ENCODE peak calls at places on chromosomes 3 and 15, in five cellular contexts. R is IMR-90, S is bronchial epithelial cell, W is heart right ventricle, K is cardiac fibroblast. H is an unnamed sample.

GRCh38 chr3:89851974-89852621 is 744.7 kb downstream of the EPHA3 start:
- DNase-seq in R (peak), S (peak), K (peak), W (peak), H (peak)

GRCh38 chr3:132550579-132551305 is 46.3 kb upstream of the ACKR4 start:
- DNase-seq in K (peak), R (peak), W (peak), S (no peak), H (no peak)

GRCh38 chr15:98330692-98331435 is 317.5 kb upstream of the IGF1R start:
- DNase-seq in K (no peak), W (no peak), R (no peak), S (no peak), H (no peak)

GRCh38 chr15:51186846-51187340 is 92.2 kb upstream of the TNFAIP8L3 start:
- DNase-seq in K (no peak), R (no peak), W (no peak), S (no peak), H (no peak)

GRCh38 chr3:28916713-28917499 is 364.0 kb upstream of the RBMS3 start:
- DNase-seq in R (peak), W (peak), S (peak), K (peak), H (no peak)

GRCh38 chr3:59566481-59566975 is 516.7 kb upstream of the CFAP20DC start:
- DNase-seq in W (no peak), K (no peak), R (no peak), S (peak), H (no peak)

GRCh38 chr3:71172951-71173350 is 410.6 kb downstream of the FOXP1 start:
- DNase-seq in S (no peak), K (peak), W (no peak), R (peak), H (no peak)

GRCh38 chr15:65028338-65028737 is 1.1 kb downstream of the MTFMT start:
- DNase-seq in S (no peak), W (no peak), K (no peak), R (no peak), H (no peak)

GRCh38 chr3:157499342-157499963 is 3.8 kb downstream of the VEPH1 start:
- DNase-seq in R (no peak), K (no peak), S (peak), W (no peak), H (peak)

GRCh38 chr15:36756707-36757106 is 177.3 kb downstream of the CDIN1 start:
- DNase-seq in W (no peak), S (no peak), K (no peak), R (no peak), H (no peak)

GRCh38 chr3:14019459-14019858 is 105.2 kb downstream of the CHCHD4 start:
- DNase-seq in R (peak), W (no peak), K (no peak), S (no peak), H (no peak)

GRCh38 chr3:123357275-123357674 is 91.6 kb downstream of the ADCY5 start:
- DNase-seq in K (no peak), W (no peak), R (no peak), S (no peak), H (no peak)

GRCh38 chr15:85168642-85169173 is 187.1 kb downstream of the PDE8A start:
- DNase-seq in K (peak), W (no peak), R (peak), S (peak), H (no peak)

GRCh38 chr3:46372492-46373359 is 2.0 kb downstream of the CCR5 start:
- DNase-seq in W (no peak), S (peak), R (peak), K (peak), H (no peak)

GRCh38 chr3:187571701-187572100 is 98.5 kb downstream of the SST start:
- DNase-seq in W (no peak), K (no peak), S (no peak), R (no peak), H (no peak)

GRCh38 chr3:191136347-191136746 is 62.7 kb upstream of the OSTN start:
- DNase-seq in S (peak), W (no peak), K (peak), R (peak), H (no peak)

GRCh38 chr15:74826372-74826819 is at the start of gene CPLX3:
- DNase-seq in S (no peak), W (no peak), R (no peak), K (no peak), H (peak)

GRCh38 chr3:129181834-129182233 is 1.9 kb downstream of the CNBP start:
- DNase-seq in S (no peak), R (no peak), W (no peak), K (no peak), H (no peak)

GRCh38 chr3:127124135-127124534 is 68.8 kb upstream of the PRR23E start:
- DNase-seq in S (no peak), R (peak), W (no peak), K (peak), H (no peak)

GRCh38 chr3:66038726-66039589 is at the start of gene MAGI1:
- DNase-seq in R (peak), W (peak), K (peak), S (peak), H (peak)

GRCh38 chr15:77030042-77030927 is 35.4 kb downstream of the PSTPIP1 start:
- DNase-seq in R (no peak), S (no peak), W (no peak), K (no peak), H (peak)

GRCh38 chr15:77030928-77031375 is 36.0 kb downstream of the PSTPIP1 start:
- DNase-seq in S (no peak), W (no peak), K (no peak), R (no peak), H (no peak)

GRCh38 chr15:77032052-77032646 is 37.2 kb downstream of the PSTPIP1 start:
- DNase-seq in S (no peak), R (no peak), W (no peak), K (no peak), H (peak)

GRCh38 chr15:77032647-77033416 is 37.9 kb downstream of the PSTPIP1 start:
- DNase-seq in R (no peak), S (no peak), W (no peak), K (no peak), H (peak)

GRCh38 chr15:77031376-77032050 is 36.6 kb downstream of the PSTPIP1 start:
- DNase-seq in R (peak), K (no peak), S (no peak), W (no peak), H (peak)
- TF ChIP-seq CTCF in R (peak), K (no peak), S (no peak), W (no peak), H (no peak)

GRCh38 chr3:153704115-153704514 is 417.1 kb upstream of the ARHGEF26 start:
- DNase-seq in K (no peak), R (no peak), S (peak), W (no peak), H (no peak)
- TF ChIP-seq CTCF in K (no peak), R (no peak), S (peak), W (no peak), H (no peak)

GRCh38 chr3:106699093-106699492 is 678.1 kb upstream of the CCDC54 start:
- DNase-seq in K (no peak), R (no peak), S (peak), W (no peak), H (no peak)
- TF ChIP-seq CTCF in K (no peak), R (no peak), S (no peak), W (no peak), H (no peak)

DNA sequence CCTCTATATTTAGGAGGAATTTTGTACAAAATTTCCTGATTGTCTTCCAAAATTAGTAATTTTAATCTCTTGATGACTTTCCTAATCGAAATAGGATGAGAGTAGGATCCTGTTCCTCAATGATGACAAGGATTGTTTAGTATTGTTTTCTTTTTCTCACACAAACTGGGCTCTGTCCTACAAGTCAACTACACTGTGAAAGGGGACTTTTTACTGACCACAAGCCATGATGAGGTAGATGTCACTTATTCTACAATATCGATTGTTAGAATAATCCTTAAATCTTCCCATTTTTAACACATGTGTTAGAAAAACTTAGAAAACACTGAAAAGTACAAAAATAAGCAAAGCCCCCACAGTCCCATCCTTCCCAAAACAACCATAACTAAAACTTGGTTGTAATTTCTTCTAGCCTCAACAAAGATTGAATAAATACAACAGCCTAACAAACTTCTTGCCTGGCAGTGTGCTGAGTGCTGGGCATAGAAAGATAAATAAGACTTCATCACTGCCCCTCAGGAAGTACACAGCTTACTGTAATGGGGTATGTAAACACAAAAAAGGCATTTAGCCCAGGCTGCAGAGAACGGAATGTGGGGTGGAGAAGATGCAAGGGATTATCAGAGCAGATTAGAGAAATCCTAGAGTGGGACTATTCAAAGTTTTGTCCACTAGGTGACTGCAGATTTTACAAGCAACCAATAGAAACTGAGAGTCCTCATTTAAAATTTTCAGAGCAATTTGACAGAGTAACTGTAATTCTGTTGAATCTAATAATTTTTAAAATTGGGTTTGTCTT is 35.6 kb upstream of the TSC22D2 start:
- DNase-seq in S (no peak), K (peak), W (no peak), R (peak), H (no peak)
- TF ChIP-seq CTCF in S (peak), K (peak), W (no peak), R (peak), H (no peak)

DNA sequence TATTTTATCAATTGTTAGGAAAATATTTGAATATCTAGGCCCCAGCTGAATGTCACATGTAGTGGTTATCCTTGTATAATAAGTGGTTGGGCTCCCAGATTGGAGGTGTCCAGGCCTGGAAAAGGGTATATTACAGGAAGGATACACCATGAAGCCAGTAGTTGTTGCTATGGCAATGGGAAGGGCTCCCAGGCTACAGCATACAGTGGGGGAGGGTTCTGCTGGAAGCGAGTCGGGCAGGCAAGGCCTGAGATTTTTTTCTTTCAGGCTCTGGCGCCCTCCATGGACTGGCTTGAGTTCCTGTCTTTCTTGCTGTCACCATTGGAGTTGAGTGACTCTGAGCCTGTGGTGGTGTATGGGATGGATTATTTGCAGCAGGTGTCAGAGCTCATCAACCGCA is 8.9 kb downstream of the ECE2 start:
- DNase-seq in S (peak), K (peak), W (peak), R (peak), H (no peak)
- TF ChIP-seq CTCF in S (peak), K (peak), W (peak), R (peak), H (no peak)

GRCh38 chr3:119558528-119559339 is 680 bp downstream of the CD80 start:
- DNase-seq in W (no peak), S (no peak), R (no peak), K (no peak), H (no peak)

GRCh38 chr3:119557192-119557873 is 2.1 kb downstream of the CD80 start:
- DNase-seq in R (no peak), K (no peak), S (no peak), W (no peak), H (no peak)

GRCh38 chr3:119560160-119560559 is 746 bp upstream of the CD80 start:
- DNase-seq in K (no peak), S (no peak), R (no peak), W (no peak), H (no peak)

GRCh38 chr3:119557874-119558264 is 1.5 kb downstream of the CD80 start:
- DNase-seq in R (no peak), S (no peak), W (no peak), K (no peak), H (no peak)

GRCh38 chr3:119559441-119559963 is at the start of gene CD80:
- DNase-seq in W (peak), R (peak), K (peak), S (peak), H (no peak)
- TF ChIP-seq CTCF in W (no peak), R (peak), K (peak), S (peak), H (no peak)

DNA sequence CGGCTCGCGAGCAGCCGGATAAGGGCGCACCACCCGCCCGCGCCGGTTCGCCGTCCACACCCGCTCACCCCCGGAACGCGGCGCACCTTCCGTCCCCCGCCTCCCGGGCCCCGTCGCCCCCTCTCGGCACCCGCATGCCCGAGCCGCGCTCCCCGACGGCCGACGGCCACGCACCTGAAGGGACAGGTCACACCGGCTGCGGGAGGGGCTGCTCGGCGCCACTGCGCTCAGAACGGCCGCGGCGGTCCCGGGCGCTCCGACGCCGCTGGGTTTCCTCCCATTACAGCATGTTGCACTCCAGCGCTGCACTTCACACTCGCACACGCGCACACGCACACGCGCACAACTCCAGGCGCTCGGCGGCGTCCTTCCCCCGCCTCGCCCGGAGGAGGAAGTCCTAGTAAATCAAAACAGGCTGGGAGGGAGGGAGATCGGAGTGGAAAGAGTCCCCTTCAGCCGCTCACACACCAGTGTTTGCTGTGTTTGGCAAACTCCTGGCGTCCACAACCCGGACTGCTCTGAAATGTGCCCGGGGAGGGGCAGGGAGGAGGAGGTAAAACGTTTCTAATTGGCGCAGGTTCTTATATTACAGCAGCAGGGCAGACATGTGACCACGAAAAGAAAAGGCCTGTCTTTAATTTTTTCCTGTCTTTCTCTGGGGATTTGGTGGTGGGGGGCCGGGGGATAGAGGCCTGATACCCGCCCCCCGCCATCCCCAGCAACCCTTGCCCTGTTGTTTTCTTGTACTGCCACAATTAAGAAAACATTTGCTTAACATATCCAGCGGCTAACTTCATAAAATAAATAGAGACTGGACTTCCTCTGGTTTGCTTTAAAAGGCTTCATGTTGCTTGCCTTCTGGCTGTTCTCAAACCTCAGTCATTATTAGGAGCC is 76.8 kb upstream of the VGLL4 start:
- DNase-seq in S (peak), K (peak), R (peak), W (peak), H (peak)
- TF ChIP-seq CTCF in S (no peak), K (no peak), R (no peak), W (no peak), H (no peak)

DNA sequence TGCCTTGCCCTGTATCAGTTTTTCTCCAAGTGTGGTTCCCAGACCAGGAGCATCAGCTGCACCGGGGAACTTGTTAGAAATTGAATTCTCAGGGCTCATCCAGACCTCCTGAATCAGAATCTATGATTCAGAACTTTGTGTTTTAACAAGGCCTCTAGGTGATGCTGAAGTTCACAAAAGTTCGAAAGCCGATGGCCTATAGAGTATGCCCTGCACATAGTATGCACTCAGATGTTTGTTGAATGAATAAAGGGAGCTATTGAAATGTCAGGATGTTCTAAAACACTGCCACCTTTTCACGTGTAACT is 666 bp upstream of the LARP6 start:
- DNase-seq in W (no peak), K (peak), R (peak), S (peak), H (no peak)
- TF ChIP-seq CTCF in W (no peak), K (peak), R (peak), S (no peak), H (no peak)

DNA sequence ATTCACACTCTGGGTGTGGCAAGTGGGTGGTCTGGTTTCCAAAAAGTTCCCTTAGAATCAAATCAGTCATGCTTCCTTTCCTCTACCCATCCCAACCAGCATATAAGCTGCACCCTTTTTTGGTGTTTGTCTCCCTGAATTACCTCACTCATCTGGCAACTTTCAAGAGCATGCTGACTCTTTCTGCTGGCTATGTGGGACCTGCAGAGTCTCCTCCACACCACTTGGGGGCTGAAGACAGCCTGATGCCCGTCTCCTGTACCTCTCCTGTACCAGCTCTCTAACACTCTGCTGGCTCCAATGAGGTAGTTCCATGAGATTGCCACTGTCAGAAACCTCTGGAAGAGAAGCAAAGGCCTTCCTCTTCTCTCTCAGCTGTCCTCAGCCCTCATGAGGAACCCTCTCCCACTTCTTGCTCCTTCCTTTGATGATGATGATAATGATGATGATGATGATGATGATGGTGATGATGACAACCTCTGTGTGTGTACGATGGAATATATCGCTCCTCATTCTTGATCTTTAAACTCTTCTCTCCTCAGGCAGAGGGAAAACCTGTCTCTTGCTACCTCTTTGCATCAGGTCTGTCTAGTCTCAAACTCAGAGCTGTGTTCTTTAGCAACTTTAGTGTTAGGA is 257.4 kb downstream of the ZNF621 start:
- DNase-seq in W (no peak), K (peak), R (no peak), S (peak), H (no peak)
- TF ChIP-seq CTCF in W (no peak), K (peak), R (no peak), S (peak), H (no peak)

GRCh38 chr3:141302364-141303141 is 65.8 kb upstream of the ZBTB38 start:
- DNase-seq in S (peak), K (peak), R (peak), W (no peak), H (no peak)

GRCh38 chr3:141306922-141307321 is 61.4 kb upstream of the ZBTB38 start:
- DNase-seq in K (no peak), R (no peak), W (no peak), S (no peak), H (no peak)

GRCh38 chr3:141305436-141305835 is 62.9 kb upstream of the ZBTB38 start:
- DNase-seq in R (peak), S (no peak), W (no peak), K (peak), H (no peak)

GRCh38 chr3:141306276-141306675 is 62.0 kb upstream of the ZBTB38 start:
- DNase-seq in R (peak), S (no peak), K (no peak), W (no peak), H (no peak)

DNA sequence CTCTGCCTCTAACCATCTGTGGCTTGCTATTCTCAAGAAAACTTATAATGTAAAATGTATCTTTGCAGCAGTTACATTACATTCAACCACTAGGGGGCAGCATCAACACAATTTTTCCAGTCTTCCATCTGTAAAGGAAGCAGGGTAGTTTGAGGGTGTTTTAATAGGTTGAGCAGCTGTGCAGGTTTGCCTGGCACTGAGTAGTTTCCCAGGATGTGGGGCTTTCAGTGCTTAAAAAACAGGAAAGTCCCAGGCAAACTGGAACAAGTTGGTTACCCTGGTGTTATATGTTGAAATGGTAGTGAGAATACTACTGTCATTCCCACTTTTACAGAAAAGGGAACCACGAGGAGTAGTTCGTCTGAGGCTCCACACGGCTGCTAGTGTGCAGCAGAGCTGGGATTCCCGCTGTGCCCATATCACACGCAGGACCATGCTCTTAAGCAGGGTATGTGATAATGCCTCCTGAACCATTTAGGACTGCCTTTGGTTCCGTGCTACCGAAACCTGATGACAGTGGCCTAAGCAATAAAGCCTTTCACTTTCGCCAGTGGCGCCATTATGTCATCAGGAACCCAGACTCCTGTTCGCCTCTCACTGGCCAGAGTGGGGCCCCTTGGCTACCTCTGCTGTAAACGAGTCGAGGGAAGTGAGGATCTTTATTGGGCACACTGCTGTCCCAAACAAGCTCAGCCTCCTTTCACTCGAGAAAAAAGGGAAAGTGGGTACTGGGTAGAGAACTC is 64.7 kb upstream of the ZBTB38 start:
- DNase-seq in S (peak), K (peak), R (peak), W (peak), H (no peak)
- TF ChIP-seq CTCF in S (peak), K (peak), R (peak), W (peak), H (peak)